ENCODE peak calls at places on chromosomes 7 and 10, in four cellular contexts. R, D, P and L are unnamed samples.

GRCh38 chr10:33955676-33956075 is 621.2 kb upstream of the NRP1 start:
- DNase-seq in D (no peak), R (no peak), P (no peak), L (no peak)

GRCh38 chr10:79559726-79560125 is 481 bp downstream of the SFTPA2 start:
- DNase-seq in R (no peak), D (no peak), P (no peak), L (no peak)

GRCh38 chr7:149664666-149665065 is 108.7 kb downstream of the ZNF467 start:
- DNase-seq in D (no peak), R (peak), P (no peak), L (no peak)

GRCh38 chr10:103752680-103753248 is 102.6 kb downstream of the SH3PXD2A start:
- DNase-seq in R (peak), D (peak), P (peak), L (no peak)

GRCh38 chr7:1364906-1365570 is 94.2 kb downstream of the MICALL2 start:
- DNase-seq in D (no peak), P (no peak), R (no peak), L (no peak)

GRCh38 chr7:94295805-94296204 is 98.9 kb upstream of the COL1A2 start:
- DNase-seq in R (no peak), P (no peak), D (peak), L (no peak)

GRCh38 chr7:69430502-69431145 is 167.7 kb upstream of the AUTS2 start:
- DNase-seq in P (no peak), R (no peak), D (no peak), L (no peak)

GRCh38 chr7:15557686-15558085 is 4.1 kb downstream of the AGMO start:
- DNase-seq in P (no peak), D (no peak), R (no peak), L (no peak)

GRCh38 chr10:113550365-113550764 is 2.5 kb upstream of the HABP2 start:
- DNase-seq in D (no peak), P (no peak), R (no peak), L (no peak)

GRCh38 chr10:44237364-44238034 is 147.4 kb downstream of the CXCL12 start:
- DNase-seq in R (no peak), D (no peak), P (peak), L (no peak)

GRCh38 chr10:75654777-75655176 is 223.4 kb downstream of the LRMDA start:
- DNase-seq in R (no peak), D (no peak), P (no peak), L (no peak)

GRCh38 chr10:74238031-74238431 is 87.0 kb downstream of the ADK start:
- DNase-seq in P (no peak), D (no peak), R (no peak), L (no peak)

GRCh38 chr10:12448729-12449391 is 99.5 kb downstream of the CAMK1D start:
- DNase-seq in D (no peak), R (no peak), P (no peak), L (peak)

GRCh38 chr10:131928248-131929095 is 27.7 kb downstream of the PPP2R2D start:
- DNase-seq in R (no peak), P (no peak), D (no peak), L (peak)

GRCh38 chr10:80685355-80685754 is 147.7 kb downstream of the SH2D4B start:
- DNase-seq in R (no peak), D (peak), P (no peak), L (no peak)

GRCh38 chr10:12408472-12408871 is 59.1 kb downstream of the CAMK1D start:
- DNase-seq in D (no peak), R (no peak), P (no peak), L (no peak)

GRCh38 chr7:3393862-3394261 is 92.8 kb downstream of the SDK1 start:
- DNase-seq in P (no peak), D (no peak), R (no peak), L (no peak)

DNA sequence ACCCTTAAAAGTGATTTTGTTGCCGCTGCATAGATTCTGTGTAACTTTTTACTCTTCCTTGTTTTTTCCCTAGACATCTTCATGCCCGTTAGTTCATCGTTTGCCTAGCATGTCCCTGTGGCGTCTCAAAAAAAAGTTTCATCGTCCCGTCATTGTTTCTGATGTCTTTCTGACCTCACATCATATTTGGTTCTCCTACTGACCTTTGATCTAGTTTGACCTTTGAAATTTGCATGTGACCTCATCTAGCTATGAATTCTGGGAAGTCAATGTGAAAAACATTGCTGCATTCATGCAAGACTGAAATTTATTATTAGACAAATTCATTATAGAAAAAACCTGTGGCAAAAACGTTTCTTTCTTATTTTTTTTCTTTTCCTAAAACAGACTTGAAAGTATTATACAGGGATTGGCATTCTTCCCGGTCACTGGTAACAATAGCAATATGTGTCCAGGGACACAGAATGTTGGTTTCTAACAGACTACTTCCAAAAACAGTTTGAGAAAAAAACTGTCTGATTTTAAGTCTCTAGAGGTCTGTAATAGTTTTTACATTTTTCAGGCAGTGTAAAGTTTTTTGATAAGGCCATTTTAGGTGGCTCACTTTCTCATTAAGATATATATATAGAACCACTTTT is 280.9 kb downstream of the USP6NL start:
- DNase-seq in R (no peak), P (no peak), D (no peak), L (no peak)
- TF ChIP-seq ETV6 in R (no peak), P (no peak), D (no peak), L (no peak)

GRCh38 chr7:150912427-150912826 is 60.1 kb downstream of the AOC1 start:
- DNase-seq in D (no peak), P (no peak), R (no peak), L (no peak)

GRCh38 chr7:150908173-150908572 is 55.9 kb downstream of the AOC1 start:
- DNase-seq in P (no peak), R (no peak), D (no peak), L (no peak)

GRCh38 chr7:150910996-150911422 is 58.7 kb downstream of the AOC1 start:
- DNase-seq in R (no peak), D (no peak), P (peak), L (no peak)

GRCh38 chr7:150911590-150912267 is 59.4 kb downstream of the AOC1 start:
- DNase-seq in D (no peak), R (no peak), P (no peak), L (no peak)

DNA sequence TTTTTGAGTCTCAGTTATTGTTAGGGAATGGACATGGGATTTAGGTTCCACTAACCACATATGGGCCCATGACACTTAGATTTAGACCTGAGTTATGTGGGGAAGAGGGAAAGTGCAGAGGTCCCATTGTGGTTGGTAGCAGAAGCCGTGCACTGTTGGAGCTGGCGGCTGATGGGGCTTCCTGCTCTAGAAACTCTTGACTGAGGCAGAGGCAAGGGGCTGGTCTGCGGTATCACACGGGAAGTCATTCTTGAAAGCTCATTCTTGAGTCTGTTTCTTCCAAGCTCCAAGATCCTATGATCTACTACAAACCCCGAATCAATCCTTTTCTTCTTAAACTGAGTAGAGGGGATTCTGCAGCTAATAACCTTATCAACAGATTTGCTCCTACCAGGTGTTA is 56.9 kb downstream of the AOC1 start:
- DNase-seq in P (peak), D (no peak), R (no peak), L (no peak)
- TF ChIP-seq ETV6 in P (no peak), D (no peak), R (no peak), L (no peak)

DNA sequence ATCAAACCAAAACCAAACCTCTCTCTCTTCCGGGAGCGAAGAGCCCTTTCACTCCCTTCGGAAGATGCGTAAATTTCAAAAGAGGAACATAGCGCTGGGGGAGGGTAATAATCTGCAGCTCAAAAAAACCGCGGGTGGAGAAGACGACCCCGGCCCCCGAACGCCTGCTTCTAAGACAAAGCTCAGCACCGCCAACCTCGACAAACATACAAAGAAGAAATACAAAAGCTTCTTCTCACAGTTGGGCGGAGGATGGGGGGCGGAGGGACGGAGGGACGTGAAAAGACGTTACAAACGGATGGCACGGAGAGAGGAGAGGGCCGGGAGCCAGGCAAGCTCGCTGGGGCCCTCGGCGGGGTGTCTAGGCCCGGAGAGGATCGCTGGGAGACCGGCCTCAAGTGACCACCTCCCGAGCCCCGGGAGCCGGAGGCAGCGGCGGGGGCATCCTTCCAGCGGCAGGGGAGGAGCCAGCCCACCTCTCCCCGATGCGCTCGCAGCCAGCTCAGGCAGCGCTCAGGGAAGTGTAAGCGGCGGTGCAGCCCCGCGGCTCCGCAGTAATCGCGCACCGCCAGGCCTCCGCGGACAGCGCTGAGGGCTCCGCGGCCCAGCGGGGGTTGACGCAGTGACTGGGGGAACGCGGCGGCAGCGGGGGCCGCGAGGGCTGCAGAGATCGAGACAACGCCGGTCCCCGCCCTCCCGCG is 794 bp downstream of the MKRN1 start:
- DNase-seq in P (no peak), D (no peak), R (no peak), L (no peak)
- TF ChIP-seq ETV6 in P (no peak), D (no peak), R (no peak), L (no peak)

DNA sequence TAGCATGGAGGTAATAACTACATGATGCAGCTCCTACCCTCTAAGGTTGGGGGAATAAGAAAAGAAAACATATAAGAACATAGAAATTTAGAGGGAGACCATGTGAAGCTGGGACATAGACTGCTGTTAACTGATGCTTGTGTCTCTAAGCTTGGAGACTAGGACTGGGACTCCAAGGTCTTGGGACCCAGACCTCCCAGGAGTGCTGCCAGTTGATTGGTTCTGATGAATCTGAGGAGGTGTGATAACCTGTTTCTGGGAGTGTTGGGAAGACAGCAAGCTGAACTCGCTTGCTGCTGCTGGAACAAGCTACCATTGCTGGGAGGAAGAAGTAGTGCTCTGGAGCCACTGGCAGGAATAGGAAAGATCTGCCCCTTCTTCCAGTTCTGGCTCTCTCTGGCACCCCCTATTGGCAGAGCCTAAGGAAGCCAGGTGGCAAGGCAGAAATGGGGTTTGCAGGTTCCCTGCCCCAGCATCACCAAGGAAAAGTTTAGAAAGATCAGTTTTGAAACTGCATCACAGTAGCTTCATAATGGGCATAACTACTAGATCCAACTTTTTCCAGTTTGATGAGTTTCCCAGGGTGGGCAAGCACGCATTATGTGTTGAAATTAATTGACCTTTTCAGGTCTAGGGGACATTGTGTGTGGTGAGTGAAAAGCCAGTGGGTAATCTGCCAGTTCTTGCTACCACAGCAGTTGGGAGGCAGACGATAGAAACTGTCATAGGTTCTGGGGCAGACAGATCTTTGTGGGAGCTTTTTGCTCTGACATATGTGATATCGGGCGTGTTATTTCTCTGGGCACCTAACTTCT is 140.7 kb downstream of the SND1 start:
- DNase-seq in R (peak), P (peak), D (peak), L (no peak)
- TF ChIP-seq ETV6 in R (no peak), P (no peak), D (no peak), L (no peak)

GRCh38 chr10:8048281-8049008 is 6.0 kb upstream of the GATA3 start:
- DNase-seq in D (no peak), R (no peak), P (no peak), L (no peak)
- TF ChIP-seq ETV6 in D (no peak), R (no peak), P (no peak), L (no peak)

GRCh38 chr10:92938846-92939245 is 90.5 kb downstream of the EXOC6 start:
- DNase-seq in D (no peak), R (no peak), P (no peak), L (no peak)
- TF ChIP-seq ETV6 in D (no peak), R (no peak), P (no peak), L (no peak)

GRCh38 chr10:4771554-4772201 is 54.3 kb upstream of the AKR1E2 start:
- DNase-seq in R (no peak), D (peak), P (no peak), L (no peak)
- TF ChIP-seq ETV6 in R (no peak), D (no peak), P (no peak), L (no peak)

DNA sequence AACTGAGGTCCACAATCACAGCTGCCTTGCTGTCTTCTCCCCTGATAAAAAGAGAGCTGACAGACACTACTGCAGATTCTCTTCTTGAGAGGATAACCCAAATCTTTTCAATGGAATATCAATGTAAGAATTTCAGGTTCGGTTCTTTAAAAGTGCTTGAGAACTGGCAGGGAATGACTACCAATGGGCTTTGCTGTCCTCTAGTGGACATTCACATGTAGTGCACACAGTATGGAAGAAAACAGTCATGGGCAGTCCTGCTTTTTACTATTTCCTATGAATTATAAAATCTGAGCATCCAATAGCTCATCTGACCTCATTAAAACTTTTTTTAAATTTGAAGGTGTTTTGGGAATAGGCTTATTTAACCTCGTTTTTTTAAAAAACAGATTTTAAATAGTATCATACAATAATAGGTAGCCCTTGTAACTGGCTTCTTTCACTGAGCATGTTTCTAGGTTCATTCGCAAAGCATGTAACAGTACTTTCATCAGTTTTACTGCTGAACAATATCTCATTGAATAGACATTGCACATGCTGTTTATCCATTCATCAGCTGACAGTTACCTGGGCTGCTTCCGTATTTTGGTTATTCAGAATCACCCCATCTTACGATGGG is 18.3 kb downstream of the FZD9 start:
- DNase-seq in P (peak), D (peak), R (no peak), L (peak)
- TF ChIP-seq ETV6 in P (no peak), D (no peak), R (no peak), L (no peak)